ENCODE peak calls at places on chromosomes 4 and X, in six cellular contexts. One of them, this sample, is unnamed. For H3K36me3, the result is how much of the 10 kb centered on the place peaks cover.

GRCh38 chrX:149877157-149877556 is 3.8 kb upstream of the MAGEA8 start:
- DNase-seq in breast epithelium: no peak
- DNase-seq in Peyer's patch: no peak
- DNase-seq in tibial nerve: no peak
- DNase-seq in heart left ventricle: no peak
- DNase-seq in HCT116: no peak
- DNase-seq in this sample: no peak

GRCh38 chr4:8260656-8261111 is 8.9 kb upstream of the HTRA3 start:
- DNase-seq in HCT116: no peak
- DNase-seq in heart left ventricle: no peak
- DNase-seq in breast epithelium: no peak
- DNase-seq in tibial nerve: no peak
- DNase-seq in Peyer's patch: no peak
- DNase-seq in this sample: no peak

GRCh38 chr4:137892134-137892533 is 350.0 kb downstream of the SLC7A11 start:
- DNase-seq in tibial nerve: no peak
- DNase-seq in breast epithelium: no peak
- DNase-seq in Peyer's patch: no peak
- DNase-seq in HCT116: no peak
- DNase-seq in heart left ventricle: no peak
- DNase-seq in this sample: no peak

GRCh38 chr4:140151700-140152014 is 2.3 kb downstream of the MAML3 start:
- DNase-seq in HCT116: peak
- DNase-seq in Peyer's patch: no peak
- DNase-seq in breast epithelium: peak
- DNase-seq in heart left ventricle: peak
- DNase-seq in tibial nerve: peak
- DNase-seq in this sample: no peak

GRCh38 chr4:76341063-76341462 is 34.5 kb downstream of the STBD1 start:
- DNase-seq in HCT116: no peak
- DNase-seq in breast epithelium: no peak
- DNase-seq in Peyer's patch: no peak
- DNase-seq in tibial nerve: no peak
- DNase-seq in heart left ventricle: no peak
- DNase-seq in this sample: no peak

GRCh38 chr4:152454398-152455011 is 81.4 kb downstream of the FBXW7 start:
- DNase-seq in HCT116: no peak
- DNase-seq in heart left ventricle: no peak
- DNase-seq in tibial nerve: no peak
- DNase-seq in Peyer's patch: no peak
- DNase-seq in breast epithelium: no peak
- DNase-seq in this sample: no peak

GRCh38 chrX:69615779-69616519 is at the start of gene EDA:
- DNase-seq in breast epithelium: peak
- DNase-seq in HCT116: peak
- DNase-seq in tibial nerve: peak
- DNase-seq in Peyer's patch: peak
- DNase-seq in heart left ventricle: peak
- DNase-seq in this sample: peak

GRCh38 chr4:184166736-184167135 is 50.9 kb downstream of the ENPP6 start:
- DNase-seq in Peyer's patch: no peak
- DNase-seq in breast epithelium: no peak
- DNase-seq in HCT116: no peak
- DNase-seq in tibial nerve: no peak
- DNase-seq in heart left ventricle: no peak
- DNase-seq in this sample: peak

GRCh38 chr4:794911-795725 is 30.8 kb downstream of the CPLX1 start:
- DNase-seq in heart left ventricle: no peak
- DNase-seq in Peyer's patch: no peak
- DNase-seq in tibial nerve: no peak
- DNase-seq in breast epithelium: no peak
- DNase-seq in HCT116: no peak
- DNase-seq in this sample: no peak

GRCh38 chrX:120749141-120749846 is 119.4 kb upstream of the C1GALT1C1 start:
- DNase-seq in heart left ventricle: no peak
- DNase-seq in breast epithelium: no peak
- DNase-seq in HCT116: no peak
- DNase-seq in Peyer's patch: no peak
- DNase-seq in tibial nerve: no peak
- DNase-seq in this sample: no peak

GRCh38 chr4:152784490-152785195 is 4.9 kb downstream of the ARFIP1 start:
- DNase-seq in HCT116: peak
- DNase-seq in heart left ventricle: no peak
- DNase-seq in breast epithelium: no peak
- DNase-seq in Peyer's patch: no peak
- DNase-seq in tibial nerve: no peak
- DNase-seq in this sample: no peak

GRCh38 chr4:141027421-141027820 is 105.8 kb downstream of the RNF150 start:
- DNase-seq in HCT116: no peak
- DNase-seq in Peyer's patch: no peak
- DNase-seq in heart left ventricle: no peak
- DNase-seq in tibial nerve: no peak
- DNase-seq in breast epithelium: no peak
- DNase-seq in this sample: no peak

GRCh38 chr4:99300934-99301333 is 10.1 kb upstream of the ADH1A start:
- DNase-seq in breast epithelium: peak
- DNase-seq in Peyer's patch: no peak
- DNase-seq in tibial nerve: peak
- DNase-seq in heart left ventricle: peak
- DNase-seq in HCT116: no peak
- DNase-seq in this sample: no peak

GRCh38 chrX:119272882-119273806 is 37.1 kb downstream of the PGRMC1 start:
- DNase-seq in HCT116: no peak
- DNase-seq in breast epithelium: no peak
- DNase-seq in Peyer's patch: peak
- DNase-seq in heart left ventricle: peak
- DNase-seq in tibial nerve: no peak
- DNase-seq in this sample: no peak

GRCh38 chrX:23661671-23662070 is 5.6 kb upstream of the PRDX4 start:
- DNase-seq in Peyer's patch: no peak
- DNase-seq in tibial nerve: no peak
- DNase-seq in breast epithelium: no peak
- DNase-seq in HCT116: no peak
- DNase-seq in heart left ventricle: no peak
- DNase-seq in this sample: no peak

GRCh38 chr4:78543424-78544238 is 7.9 kb upstream of the ANXA3 start:
- DNase-seq in Peyer's patch: no peak
- DNase-seq in HCT116: no peak
- DNase-seq in breast epithelium: no peak
- DNase-seq in heart left ventricle: no peak
- DNase-seq in tibial nerve: no peak
- DNase-seq in this sample: no peak

GRCh38 chrX:3046253-3046909 is 5.1 kb downstream of the ARSF start:
- DNase-seq in HCT116: no peak
- DNase-seq in heart left ventricle: no peak
- DNase-seq in tibial nerve: no peak
- DNase-seq in breast epithelium: no peak
- DNase-seq in Peyer's patch: no peak
- DNase-seq in this sample: no peak

GRCh38 chr4:188428935-188429334 is 289.7 kb downstream of the TRIML1 start:
- DNase-seq in HCT116: no peak
- DNase-seq in breast epithelium: no peak
- DNase-seq in Peyer's patch: no peak
- DNase-seq in heart left ventricle: no peak
- DNase-seq in tibial nerve: no peak
- DNase-seq in this sample: no peak

GRCh38 chrX:39439910-39440733 is 638.9 kb downstream of the MID1IP1 start:
- DNase-seq in breast epithelium: no peak
- DNase-seq in HCT116: no peak
- DNase-seq in Peyer's patch: no peak
- DNase-seq in tibial nerve: no peak
- DNase-seq in heart left ventricle: no peak
- DNase-seq in this sample: no peak

GRCh38 chr4:126772662-126773061 is 860.1 kb upstream of the INTU start:
- DNase-seq in HCT116: no peak
- DNase-seq in breast epithelium: no peak
- DNase-seq in Peyer's patch: no peak
- DNase-seq in heart left ventricle: no peak
- DNase-seq in tibial nerve: no peak
- DNase-seq in this sample: no peak

GRCh38 chr4:114599231-114600065 is 841 bp downstream of the UGT8 start:
- DNase-seq in HCT116: peak
- DNase-seq in Peyer's patch: peak
- DNase-seq in breast epithelium: no peak
- DNase-seq in heart left ventricle: no peak
- DNase-seq in tibial nerve: no peak
- DNase-seq in this sample: no peak

GRCh38 chr4:14022428-14022827 is 394.9 kb upstream of the BOD1L1 start:
- DNase-seq in heart left ventricle: no peak
- DNase-seq in breast epithelium: no peak
- DNase-seq in HCT116: no peak
- DNase-seq in tibial nerve: no peak
- DNase-seq in Peyer's patch: no peak
- DNase-seq in this sample: no peak

GRCh38 chr4:37973481-37973880 is 13.3 kb downstream of the PTTG2 start:
- DNase-seq in breast epithelium: no peak
- DNase-seq in HCT116: no peak
- DNase-seq in tibial nerve: no peak
- DNase-seq in heart left ventricle: no peak
- DNase-seq in Peyer's patch: no peak
- DNase-seq in this sample: no peak

GRCh38 chr4:37976513-37976912 is 16.3 kb downstream of the PTTG2 start:
- DNase-seq in Peyer's patch: no peak
- DNase-seq in tibial nerve: no peak
- DNase-seq in breast epithelium: no peak
- DNase-seq in HCT116: no peak
- DNase-seq in heart left ventricle: no peak
- DNase-seq in this sample: no peak

GRCh38 chr4:37978509-37978908 is 18.3 kb downstream of the PTTG2 start:
- DNase-seq in HCT116: no peak
- DNase-seq in tibial nerve: no peak
- DNase-seq in breast epithelium: no peak
- DNase-seq in Peyer's patch: no peak
- DNase-seq in heart left ventricle: no peak
- DNase-seq in this sample: no peak

GRCh38 chr4:37977471-37978452 is 17.6 kb downstream of the PTTG2 start:
- DNase-seq in breast epithelium: peak
- DNase-seq in tibial nerve: peak
- DNase-seq in heart left ventricle: peak
- DNase-seq in Peyer's patch: peak
- DNase-seq in HCT116: peak
- DNase-seq in this sample: no peak

DNA sequence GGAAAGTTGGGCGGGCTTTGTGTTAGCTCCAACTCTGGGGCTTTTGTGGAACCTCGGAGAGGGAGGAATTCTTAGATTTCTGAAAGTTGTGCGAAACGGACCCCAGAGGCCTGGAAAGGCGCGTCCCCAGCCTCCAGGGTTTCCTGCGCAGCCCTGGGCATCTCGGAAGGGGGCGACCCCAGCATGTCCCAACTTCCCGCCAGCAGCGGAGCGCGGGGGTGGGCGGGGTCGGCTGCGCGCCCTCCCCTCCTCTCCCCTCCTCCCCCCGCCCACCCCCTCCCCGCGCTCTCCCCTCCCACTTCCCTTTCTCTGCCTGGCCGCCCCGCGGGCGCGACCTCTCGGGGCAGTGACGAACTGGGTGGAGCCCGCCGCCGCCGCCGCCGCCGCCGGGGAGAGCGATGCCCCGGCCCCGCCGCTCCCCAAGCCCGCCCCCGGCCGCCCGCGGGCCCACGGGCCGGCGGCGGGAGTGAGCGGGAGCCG is 16.8 kb downstream of the PTTG2 start:
- DNase-seq in Peyer's patch: peak
- DNase-seq in tibial nerve: peak
- DNase-seq in HCT116: peak
- DNase-seq in breast epithelium: peak
- DNase-seq in heart left ventricle: peak
- DNase-seq in this sample: no peak
- TF ChIP-seq CTCF in Peyer's patch: no peak
- TF ChIP-seq CTCF in tibial nerve: no peak
- TF ChIP-seq CTCF in HCT116: no peak
- TF ChIP-seq CTCF in breast epithelium: no peak
- TF ChIP-seq CTCF in heart left ventricle: no peak
- TF ChIP-seq CTCF in this sample: no peak

DNA sequence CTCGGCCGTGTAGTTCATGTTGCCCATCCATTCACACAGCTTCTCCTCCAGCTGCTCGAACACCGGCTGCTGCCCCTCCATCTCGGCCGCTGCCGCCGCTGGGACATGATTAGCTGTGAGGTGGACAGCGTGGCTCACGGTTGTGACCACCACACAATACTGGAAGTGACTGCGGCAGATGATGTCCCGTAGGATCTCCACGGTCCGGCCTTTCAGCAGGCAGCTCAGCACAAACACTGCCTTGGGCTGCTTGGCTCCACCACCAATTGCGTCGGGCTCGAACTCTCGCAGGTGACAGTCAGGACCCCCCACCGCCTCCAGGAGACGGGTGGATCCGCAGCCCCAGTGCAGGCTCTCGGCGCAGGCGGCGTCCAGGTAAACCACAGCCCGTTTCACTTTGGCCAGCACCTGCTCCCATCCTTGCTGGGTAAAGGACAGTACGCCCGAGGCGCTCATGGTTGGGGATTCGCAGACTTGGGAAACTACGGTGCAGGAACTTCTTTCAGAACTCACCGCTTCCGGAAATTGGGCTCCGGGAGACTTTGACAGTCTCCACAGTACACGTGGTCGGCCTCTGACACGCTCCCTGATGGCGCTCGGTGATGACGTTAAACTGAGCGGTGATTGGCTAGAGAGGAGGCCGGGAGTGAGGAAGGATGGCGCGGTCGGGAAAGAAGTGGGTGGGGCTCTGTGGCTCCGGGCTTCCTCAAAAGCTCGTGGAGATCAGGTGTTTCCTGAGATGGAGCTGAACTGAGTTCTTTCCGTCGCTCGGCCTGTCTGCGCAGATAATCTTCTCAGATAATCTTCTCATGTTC is at the start of gene SCFD2:
- DNase-seq in Peyer's patch: peak
- DNase-seq in tibial nerve: peak
- DNase-seq in HCT116: peak
- DNase-seq in breast epithelium: peak
- DNase-seq in heart left ventricle: peak
- DNase-seq in this sample: peak
- TF ChIP-seq POLR2A in Peyer's patch: no peak
- TF ChIP-seq POLR2A in tibial nerve: peak
- TF ChIP-seq POLR2A in HCT116: peak
- TF ChIP-seq POLR2A in breast epithelium: no peak
- TF ChIP-seq POLR2A in heart left ventricle: no peak
- TF ChIP-seq POLR2A in this sample: no peak

DNA sequence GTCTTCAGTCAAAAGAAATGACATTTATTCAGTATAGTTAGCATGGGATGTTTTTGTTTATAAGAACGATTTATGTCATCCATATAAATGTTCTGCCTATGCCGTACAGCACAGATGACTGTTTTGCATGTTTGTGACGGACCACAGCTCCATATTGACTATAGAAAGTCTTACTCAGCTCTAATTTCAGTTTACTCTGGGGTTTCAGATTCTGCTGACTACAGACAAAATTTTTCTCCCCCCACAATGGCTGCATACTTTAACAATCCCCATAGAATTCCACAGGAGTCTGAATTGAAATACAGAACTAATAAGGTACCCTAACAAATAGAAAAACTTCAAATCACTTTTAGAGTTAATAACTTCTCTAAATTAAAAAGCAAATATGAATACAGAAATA is 191.0 kb downstream of the SCFD2 start:
- DNase-seq in Peyer's patch: no peak
- DNase-seq in heart left ventricle: no peak
- DNase-seq in HCT116: no peak
- DNase-seq in tibial nerve: no peak
- DNase-seq in breast epithelium: no peak
- DNase-seq in this sample: no peak
- H3K36me3 ChIP-seq in Peyer's patch: under half
- H3K36me3 ChIP-seq in heart left ventricle: under half
- H3K36me3 ChIP-seq in HCT116: under half
- H3K36me3 ChIP-seq in tibial nerve: under half
- H3K36me3 ChIP-seq in breast epithelium: under half
- H3K36me3 ChIP-seq in this sample: under half

GRCh38 chr4:43453058-43453457 is 560.5 kb downstream of the GRXCR1 start:
- DNase-seq in tibial nerve: no peak
- DNase-seq in breast epithelium: no peak
- DNase-seq in heart left ventricle: no peak
- DNase-seq in Peyer's patch: no peak
- DNase-seq in HCT116: no peak
- DNase-seq in this sample: no peak
- TF ChIP-seq CTCF in tibial nerve: no peak
- TF ChIP-seq CTCF in breast epithelium: no peak
- TF ChIP-seq CTCF in heart left ventricle: no peak
- TF ChIP-seq CTCF in Peyer's patch: no peak
- TF ChIP-seq CTCF in HCT116: no peak
- TF ChIP-seq CTCF in this sample: no peak

This sample was measured in vagina.